ENCODE peak calls at places on chromosomes 1 and 21, in seven cellular contexts. C, M, V, Y, E, G and S are unnamed samples.

GRCh38 chr1:31891280-31891679 is 46.9 kb downstream of the PTP4A2 start:
- DNase-seq in C (no peak), M (no peak), V (peak), Y (no peak), E (no peak), G (no peak), S (no peak)

GRCh38 chr1:77126309-77126708 is 92.9 kb downstream of the PIGK start:
- DNase-seq in C (peak), M (no peak), V (peak), Y (no peak), E (peak), G (no peak), S (peak)

GRCh38 chr1:39102537-39103320 is 76.6 kb downstream of the NDUFS5 start:
- DNase-seq in C (peak), M (no peak), V (peak), Y (no peak), E (peak), G (peak), S (peak)

GRCh38 chr1:23963617-23964234 is 4.1 kb downstream of the PNRC2 start:
- DNase-seq in C (no peak), M (no peak), V (no peak), Y (no peak), E (no peak), G (no peak), S (no peak)

GRCh38 chr21:43603641-43604504 is 55.4 kb downstream of the HSF2BP start:
- DNase-seq in C (no peak), M (no peak), V (peak), Y (no peak), E (no peak), G (no peak), S (no peak)

GRCh38 chr1:201139756-201140155 is 12.8 kb upstream of the ASCL5 start:
- DNase-seq in C (no peak), M (no peak), V (no peak), Y (no peak), E (no peak), G (no peak), S (no peak)

GRCh38 chr1:20137055-20137454 is 2.1 kb upstream of the PLA2G2F start:
- DNase-seq in C (no peak), M (no peak), V (no peak), Y (no peak), E (no peak), G (no peak), S (no peak)

GRCh38 chr1:224846119-224846907 is 83.2 kb upstream of the DNAH14 start:
- DNase-seq in C (no peak), M (no peak), V (no peak), Y (no peak), E (no peak), G (no peak), S (no peak)

GRCh38 chr1:114521396-114522263 is 10.6 kb upstream of the TRIM33 start:
- DNase-seq in C (no peak), M (no peak), V (no peak), Y (no peak), E (no peak), G (no peak), S (no peak)

GRCh38 chr1:44594871-44595735 is 79.2 kb downstream of the TMEM53 start:
- DNase-seq in C (peak), M (peak), V (no peak), Y (peak), E (no peak), G (peak), S (peak)

GRCh38 chr1:156342556-156342955 is 4.2 kb downstream of the TSACC start:
- DNase-seq in C (no peak), M (no peak), V (peak), Y (no peak), E (no peak), G (no peak), S (no peak)

GRCh38 chr1:236395780-236396664 is 1.9 kb downstream of the EDARADD start:
- DNase-seq in C (no peak), M (no peak), V (no peak), Y (no peak), E (no peak), G (no peak), S (no peak)

GRCh38 chr1:36942093-36942492 is 92.2 kb downstream of the GRIK3 start:
- DNase-seq in C (no peak), M (no peak), V (no peak), Y (no peak), E (no peak), G (no peak), S (no peak)

GRCh38 chr1:241611063-241611462 is 29.1 kb downstream of the CHML start:
- DNase-seq in C (peak), M (no peak), V (peak), Y (no peak), E (peak), G (no peak), S (peak)

GRCh38 chr1:34887593-34887992 is 28.0 kb upstream of the SMIM12 start:
- DNase-seq in C (no peak), M (no peak), V (no peak), Y (no peak), E (no peak), G (no peak), S (no peak)

GRCh38 chr1:53869454-53870117 is 20.0 kb downstream of the YIPF1 start:
- DNase-seq in C (no peak), M (no peak), V (no peak), Y (no peak), E (no peak), G (no peak), S (no peak)

GRCh38 chr1:5733596-5733995 is 258.6 kb downstream of the NPHP4 start:
- DNase-seq in C (no peak), M (no peak), V (no peak), Y (no peak), E (no peak), G (no peak), S (no peak)

GRCh38 chr1:55443175-55443933 is 228.2 kb upstream of the USP24 start:
- DNase-seq in C (peak), M (peak), V (peak), Y (no peak), E (peak), G (no peak), S (peak)

GRCh38 chr21:33801424-33802405 is 113.9 kb downstream of the ATP5PO start:
- DNase-seq in C (peak), M (no peak), V (peak), Y (no peak), E (peak), G (no peak), S (peak)

GRCh38 chr1:56375184-56375837 is 204.1 kb downstream of the PLPP3 start:
- DNase-seq in C (no peak), M (no peak), V (no peak), Y (no peak), E (no peak), G (no peak), S (no peak)

GRCh38 chr1:6208723-6209660 is 3.1 kb downstream of the RNF207 start:
- DNase-seq in C (no peak), M (peak), V (peak), Y (no peak), E (no peak), G (no peak), S (no peak)